ENCODE peak calls at places on chromosomes 16 and 17, in five cellular contexts. R is ovary, A is fibroblast of lung, Z is foreskin fibroblast, D is epithelial cell of esophagus. L is an unnamed sample.

GRCh38 chr16:82655720-82656500 is 29.1 kb downstream of the CDH13 start:
- DNase-seq in R (no peak), A (peak), Z (no peak), D (no peak), L (no peak)

GRCh38 chr17:371583-371982 is 19.0 kb upstream of the RPH3AL start:
- DNase-seq in R (no peak), A (no peak), Z (no peak), D (no peak), L (no peak)

GRCh38 chr16:46712911-46713310 is 23.5 kb downstream of the ORC6 start:
- DNase-seq in R (no peak), A (no peak), Z (no peak), D (no peak), L (no peak)

GRCh38 chr17:81821147-81821546 is 11.9 kb downstream of the MCRIP1 start:
- DNase-seq in R (no peak), A (no peak), Z (no peak), D (peak), L (no peak)

GRCh38 chr17:12438813-12439586 is 226.7 kb upstream of the MYOCD start:
- DNase-seq in R (no peak), A (no peak), Z (no peak), D (no peak), L (no peak)

GRCh38 chr17:8740486-8740885 is 4.2 kb downstream of the CCDC42 start:
- DNase-seq in R (no peak), A (no peak), Z (no peak), D (no peak), L (no peak)

GRCh38 chr16:83458612-83459011 is 349.2 kb upstream of the HSBP1 start:
- DNase-seq in R (no peak), A (peak), Z (peak), D (peak), L (no peak)

GRCh38 chr17:8532021-8532420 is 96.3 kb downstream of the NDEL1 start:
- DNase-seq in R (no peak), A (no peak), Z (peak), D (peak), L (no peak)

GRCh38 chr17:67289174-67289876 is 44.3 kb upstream of the HELZ start:
- DNase-seq in R (peak), A (peak), Z (peak), D (no peak), L (peak)

GRCh38 chr16:14529010-14529669 is 100.9 kb downstream of the PARN start:
- DNase-seq in R (peak), A (peak), Z (peak), D (peak), L (peak)

GRCh38 chr16:69709456-69710084 is 16.8 kb downstream of the NQO1 start:
- DNase-seq in R (no peak), A (peak), Z (peak), D (peak), L (no peak)

GRCh38 chr17:12415031-12415430 is 250.7 kb upstream of the MYOCD start:
- DNase-seq in R (no peak), A (peak), Z (peak), D (peak), L (no peak)

GRCh38 chr16:80277182-80277581 is 263.6 kb upstream of the DYNLRB2 start:
- DNase-seq in R (no peak), A (no peak), Z (no peak), D (no peak), L (no peak)

GRCh38 chr17:15039366-15039765 is 225.8 kb downstream of the PMP22 start:
- DNase-seq in R (no peak), A (no peak), Z (peak), D (peak), L (no peak)

GRCh38 chr16:69476920-69477418 is 52.5 kb downstream of the CYB5B start:
- DNase-seq in R (no peak), A (peak), Z (peak), D (peak), L (no peak)

GRCh38 chr16:69932691-69933392 is 18.3 kb upstream of the CLEC18A start:
- DNase-seq in R (no peak), A (no peak), Z (no peak), D (no peak), L (no peak)

GRCh38 chr16:48963306-48963705 is 318.3 kb downstream of the CBLN1 start:
- DNase-seq in R (no peak), A (peak), Z (peak), D (peak), L (no peak)

GRCh38 chr16:13940397-13940933 is 20.5 kb downstream of the ERCC4 start:
- DNase-seq in R (no peak), A (no peak), Z (no peak), D (peak), L (no peak)

GRCh38 chr17:30594223-30594952 is 117.2 kb downstream of the GOSR1 start:
- DNase-seq in R (no peak), A (no peak), Z (no peak), D (no peak), L (no peak)

GRCh38 chr16:19685176-19685575 is 32.9 kb downstream of the KNOP1 start:
- DNase-seq in R (no peak), A (no peak), Z (no peak), D (no peak), L (no peak)

GRCh38 chr17:44247346-44248219 is 20.4 kb downstream of the SLC4A1 start:
- DNase-seq in R (no peak), A (no peak), Z (no peak), D (no peak), L (no peak)

GRCh38 chr16:87086156-87086555 is 231.0 kb downstream of the C16orf95 start:
- DNase-seq in R (no peak), A (peak), Z (peak), D (no peak), L (peak)

GRCh38 chr17:61399131-61400057 is at the start of gene TBX2:
- DNase-seq in R (peak), A (peak), Z (peak), D (peak), L (peak)

GRCh38 chr17:17750881-17751280 is 69.6 kb downstream of the RAI1 start:
- DNase-seq in R (no peak), A (no peak), Z (no peak), D (no peak), L (no peak)

GRCh38 chr17:28368306-28368831 is 1.7 kb downstream of the VTN start:
- DNase-seq in R (no peak), A (no peak), Z (no peak), D (no peak), L (no peak)

GRCh38 chr16:68401871-68402747 is 46.2 kb downstream of the SMPD3 start:
- DNase-seq in R (no peak), A (peak), Z (peak), D (peak), L (no peak)

GRCh38 chr17:60506312-60506711 is 19.7 kb downstream of the APPBP2 start:
- DNase-seq in R (no peak), A (peak), Z (peak), D (peak), L (no peak)

GRCh38 chr17:68584904-68585303 is 16.3 kb downstream of the FAM20A start:
- DNase-seq in R (no peak), A (no peak), Z (no peak), D (no peak), L (no peak)

GRCh38 chr16:12319464-12320030 is 343.0 kb downstream of the SNX29 start:
- DNase-seq in R (no peak), A (no peak), Z (peak), D (peak), L (no peak)

GRCh38 chr16:8960788-8961109 is 3.0 kb downstream of the USP7 start:
- DNase-seq in R (no peak), A (no peak), Z (peak), D (no peak), L (no peak)

GRCh38 chr16:8963825-8964441 is at the start of gene USP7:
- DNase-seq in R (peak), A (peak), Z (peak), D (peak), L (peak)

GRCh38 chr16:8961811-8962390 is 1.8 kb downstream of the USP7 start:
- DNase-seq in R (no peak), A (no peak), Z (no peak), D (peak), L (no peak)

GRCh38 chr16:8963010-8963824 is 489 bp downstream of the USP7 start:
- DNase-seq in R (peak), A (no peak), Z (peak), D (peak), L (no peak)

GRCh38 chr16:8962393-8963009 is 1.2 kb downstream of the USP7 start:
- DNase-seq in R (no peak), A (no peak), Z (peak), D (peak), L (no peak)
- TF ChIP-seq CTCF in R (no peak), A (peak), Z (no peak), D (no peak), L (no peak)

GRCh38 chr16:85566502-85567100 is 46.5 kb upstream of the GSE1 start:
- DNase-seq in R (no peak), A (no peak), Z (no peak), D (no peak), L (no peak)
- H3K4me3 ChIP-seq in R (no peak), A (no peak), Z (no peak), D (no peak), L (no peak)

DNA sequence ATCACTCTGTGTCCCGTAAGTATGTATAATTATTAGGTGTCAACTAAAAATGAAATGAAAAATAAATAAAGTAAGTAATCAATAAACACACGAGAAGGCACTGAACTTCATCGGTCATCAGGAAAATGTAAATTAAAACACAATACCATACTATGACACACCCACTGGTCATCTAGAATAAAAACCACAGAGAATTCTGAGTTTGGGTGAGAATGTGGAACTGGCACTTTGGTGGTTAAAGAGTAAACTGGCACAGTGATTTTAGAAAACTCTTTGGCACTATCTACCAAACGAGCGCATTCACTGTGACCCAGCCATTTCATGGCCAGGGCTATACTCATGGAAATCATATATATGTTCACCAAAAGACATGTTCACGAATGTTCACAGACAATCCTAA is 98.2 kb downstream of the HS3ST3A1 start:
- DNase-seq in R (no peak), A (no peak), Z (no peak), D (no peak), L (no peak)
- TF ChIP-seq CTCF in R (no peak), A (no peak), Z (no peak), D (no peak), L (no peak)

DNA sequence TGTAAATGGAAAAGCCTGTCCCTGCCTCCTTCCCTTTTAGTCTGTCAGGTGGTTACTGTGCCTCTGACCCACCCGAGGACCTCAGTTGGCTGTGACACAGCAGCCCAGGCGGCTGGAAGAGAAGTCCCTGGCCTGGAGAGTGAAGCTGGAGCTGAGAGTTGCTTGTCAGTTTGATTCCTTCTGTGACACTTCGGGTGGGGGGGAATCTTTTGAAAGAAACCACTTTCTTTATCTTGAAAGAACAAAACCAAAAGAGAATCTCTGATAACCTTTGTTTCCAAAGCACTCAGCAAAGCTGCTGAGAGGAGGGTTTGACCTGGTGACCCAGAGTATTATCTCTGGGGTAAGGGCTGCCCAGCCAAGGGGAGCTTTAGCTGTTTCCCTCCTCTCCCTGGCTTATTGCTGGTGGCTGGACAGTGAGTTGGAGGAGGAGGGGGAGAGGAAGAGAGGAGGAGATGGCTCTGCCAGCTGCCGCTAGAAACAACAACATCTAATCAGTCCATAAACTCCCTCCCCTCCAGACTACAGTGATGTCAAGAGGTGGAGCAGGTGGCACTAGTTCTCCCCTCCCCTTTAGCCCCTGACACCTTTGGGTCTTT is 34.0 kb downstream of the YPEL2 start:
- DNase-seq in R (peak), A (no peak), Z (no peak), D (no peak), L (no peak)
- H3K4me3 ChIP-seq in R (no peak), A (no peak), Z (no peak), D (no peak), L (peak)

GRCh38 chr17:48106802-48107136 is 797 bp upstream of the SNX11 start:
- DNase-seq in R (no peak), A (no peak), Z (no peak), D (no peak), L (no peak)

GRCh38 chr17:48110722-48111121 is 3.2 kb downstream of the SNX11 start:
- DNase-seq in R (no peak), A (no peak), Z (no peak), D (no peak), L (no peak)

GRCh38 chr17:48103379-48103715 is 2.1 kb upstream of the CBX1 start:
- DNase-seq in R (no peak), A (no peak), Z (no peak), D (no peak), L (no peak)

GRCh38 chr17:48104440-48104839 is 3.1 kb upstream of the SNX11 start:
- DNase-seq in R (no peak), A (no peak), Z (no peak), D (no peak), L (no peak)

DNA sequence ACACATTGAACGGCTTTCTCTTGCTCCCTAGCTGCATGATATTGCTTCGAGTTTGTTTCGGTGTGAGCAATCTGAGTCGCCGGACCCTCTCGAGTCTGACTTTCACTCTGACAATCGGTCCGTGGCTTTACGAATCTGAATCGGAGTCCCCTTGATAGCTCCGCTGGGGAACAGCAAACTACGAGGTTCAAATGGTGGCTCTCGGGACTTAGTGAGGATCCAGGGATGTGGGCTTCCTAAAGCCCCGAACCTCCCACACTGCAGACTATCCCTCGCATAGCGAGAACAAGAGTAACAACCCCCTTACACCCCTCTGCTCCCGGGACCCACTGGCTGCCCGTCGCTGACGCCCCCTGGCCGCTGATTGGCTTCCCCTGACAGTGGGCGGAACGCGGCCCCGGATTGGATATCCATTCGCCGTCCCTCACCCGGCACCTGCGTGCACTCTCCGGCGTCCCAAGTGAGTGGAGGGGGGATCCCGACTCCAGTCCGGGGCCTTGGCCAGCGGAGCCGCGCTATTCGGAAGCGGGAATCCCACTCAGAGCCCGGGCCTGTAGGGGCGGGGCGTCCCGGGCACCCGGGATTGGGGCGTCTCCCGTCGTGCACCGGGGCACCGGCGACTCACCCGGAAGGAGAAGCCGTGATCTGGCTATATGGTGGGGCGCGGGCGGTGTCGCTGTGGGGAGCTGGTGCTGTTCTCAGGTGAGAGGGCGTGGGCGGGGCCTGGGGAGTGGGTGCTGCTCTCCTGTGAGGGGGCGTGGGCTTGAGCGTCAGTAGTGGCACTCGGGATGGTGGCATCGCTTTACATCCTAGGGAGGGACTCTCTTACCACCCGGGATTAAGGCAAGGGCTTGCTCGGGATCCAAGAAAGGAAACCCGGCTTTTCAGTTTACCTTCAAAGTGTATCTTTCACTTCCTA is at the start of gene SNX11:
- DNase-seq in R (peak), A (peak), Z (peak), D (peak), L (peak)
- TF ChIP-seq CTCF in R (no peak), A (no peak), Z (no peak), D (peak), L (no peak)

GRCh38 chr16:30746638-30747160 is 1.5 kb upstream of the PHKG2 start:
- DNase-seq in R (no peak), A (no peak), Z (no peak), D (no peak), L (no peak)

GRCh38 chr16:30748634-30749445 is 615 bp downstream of the PHKG2 start:
- DNase-seq in R (peak), A (peak), Z (peak), D (peak), L (peak)

GRCh38 chr16:30747799-30748633 is at the start of gene PHKG2:
- DNase-seq in R (peak), A (peak), Z (peak), D (peak), L (peak)

GRCh38 chr16:30745082-30745481 is 3.1 kb upstream of the PHKG2 start:
- DNase-seq in R (no peak), A (no peak), Z (no peak), D (no peak), L (no peak)

GRCh38 chr16:30747331-30747730 is 894 bp upstream of the PHKG2 start:
- DNase-seq in R (no peak), A (no peak), Z (peak), D (peak), L (no peak)
- H3K4me3 ChIP-seq in R (peak), A (peak), Z (peak), D (no peak), L (peak)

DNA sequence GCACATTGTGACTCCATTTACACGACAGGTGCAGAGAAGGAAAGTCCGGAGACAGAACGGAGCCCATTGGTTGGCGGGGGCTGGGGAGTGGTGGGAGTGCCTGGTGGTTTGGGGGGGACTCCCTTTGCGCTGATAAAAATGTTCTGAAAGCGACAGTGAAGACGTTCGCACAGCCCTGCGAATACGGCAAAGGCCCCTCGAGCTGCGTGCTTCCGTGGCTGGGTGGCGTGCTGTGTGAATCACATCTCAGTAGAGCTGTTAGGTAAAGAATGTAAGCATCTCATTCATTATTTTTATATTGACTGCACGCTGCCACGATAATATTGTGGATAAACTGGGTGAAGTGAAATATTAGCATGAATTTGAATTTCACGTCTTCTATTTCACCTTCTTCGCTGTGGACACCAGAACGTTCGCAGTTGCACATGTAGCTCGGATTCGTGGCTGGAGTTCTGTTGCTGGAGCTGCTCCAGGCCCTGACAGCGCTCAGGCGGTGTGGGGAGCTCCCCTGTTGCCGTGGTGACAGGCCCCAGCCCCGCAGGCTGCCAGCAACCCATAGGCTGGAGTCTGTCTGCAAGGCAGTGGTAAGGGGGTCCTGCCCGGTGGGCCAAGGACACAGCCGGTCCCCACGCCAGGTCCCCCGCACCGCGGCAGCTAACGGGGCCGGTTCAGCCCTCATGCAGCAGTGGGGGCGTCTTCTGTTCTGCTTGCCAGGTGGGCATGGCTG is 44.6 kb downstream of the SOX8 start:
- DNase-seq in R (no peak), A (no peak), Z (no peak), D (no peak), L (no peak)
- TF ChIP-seq CTCF in R (no peak), A (no peak), Z (no peak), D (no peak), L (no peak)

DNA sequence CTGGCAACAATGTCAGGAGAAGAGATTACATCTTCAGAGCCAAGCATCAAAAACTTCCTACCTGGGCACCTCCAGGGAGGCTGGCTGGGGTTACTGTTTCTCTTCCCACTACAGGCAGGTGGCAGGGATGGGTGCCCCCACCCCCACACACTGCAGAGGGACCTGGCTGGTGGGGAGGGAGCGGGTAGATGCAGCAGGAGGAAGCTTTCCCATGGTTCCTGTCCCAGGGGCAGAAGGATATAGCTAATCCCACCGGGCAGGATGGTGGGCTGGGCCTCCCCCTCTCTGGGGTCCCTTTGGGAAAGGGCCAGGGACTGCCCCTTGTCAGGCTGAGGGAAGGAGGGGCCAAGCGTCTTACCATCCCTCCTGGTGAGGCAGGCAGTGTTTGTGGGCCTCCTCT is 16.7 kb upstream of the MTMR4 start:
- DNase-seq in R (no peak), A (no peak), Z (no peak), D (no peak), L (no peak)
- H3K4me3 ChIP-seq in R (peak), A (no peak), Z (peak), D (no peak), L (peak)

L was measured in coronary artery.